ENCODE peak calls at places on chromosomes 11 and 22, in six cellular contexts. F is NB4; O is T-cell; X is H9; C is stimulated activated CD4-positive, alpha-beta T cell treated with anti-CD3 and anti-CD28 coated beads, Interleukin-15, amount 100 ng/mL, for 48 hours; E is omental fat pad. N is an unnamed sample.

GRCh38 chr11:19746081-19746480 is 33.4 kb downstream of the NAV2 start:
- DNase-seq in E (no peak), F (no peak), O (no peak), X (no peak), C (no peak), N (no peak)

GRCh38 chr11:119093951-119094815 is 7.5 kb downstream of the DPAGT1 start:
- DNase-seq in F (peak), C (no peak), X (no peak), E (no peak), O (no peak), N (no peak)

GRCh38 chr22:35651085-35651484 is 2.8 kb downstream of the APOL6 start:
- DNase-seq in F (no peak), O (no peak), E (no peak), C (no peak), X (peak), N (no peak)

GRCh38 chr11:127074151-127074761 is 73.7 kb upstream of the KIRREL3 start:
- DNase-seq in C (no peak), F (peak), E (no peak), O (no peak), X (peak), N (peak)

GRCh38 chr22:50186789-50187523 is 1.2 kb downstream of the TRABD start:
- DNase-seq in O (no peak), C (no peak), F (no peak), X (no peak), E (no peak), N (no peak)

GRCh38 chr11:93686812-93687211 is 25.3 kb downstream of the CEP295 start:
- DNase-seq in C (no peak), E (no peak), F (no peak), X (no peak), O (no peak), N (no peak)

GRCh38 chr11:46252373-46252914 is 25.0 kb upstream of the CREB3L1 start:
- DNase-seq in O (no peak), X (peak), E (no peak), F (no peak), C (no peak), N (peak)

GRCh38 chr22:38973289-38974169 is 8.6 kb upstream of the APOBEC3B start:
- DNase-seq in F (peak), X (peak), E (no peak), O (peak), C (peak), N (peak)

GRCh38 chr11:35579557-35580396 is 38.5 kb upstream of the FJX1 start:
- DNase-seq in E (no peak), F (peak), O (no peak), C (no peak), X (no peak), N (peak)

GRCh38 chr11:68380786-68381622 is 68.6 kb downstream of the LRP5 start:
- DNase-seq in C (no peak), E (no peak), O (no peak), F (no peak), X (no peak), N (no peak)

GRCh38 chr22:39103431-39103830 is 6.4 kb downstream of the APOBEC3H start:
- DNase-seq in E (no peak), F (no peak), X (no peak), O (no peak), C (no peak), N (no peak)

GRCh38 chr11:16780698-16781550 is 42.5 kb downstream of the C11orf58 start:
- DNase-seq in E (no peak), X (no peak), F (no peak), C (no peak), O (no peak), N (no peak)

GRCh38 chr11:65047581-65048422 is 6.8 kb downstream of the SAC3D1 start:
- DNase-seq in E (no peak), O (no peak), X (peak), C (no peak), F (no peak), N (no peak)

GRCh38 chr11:65041206-65042035 is at the start of gene SAC3D1:
- DNase-seq in C (peak), O (no peak), E (no peak), X (no peak), F (no peak), N (peak)

GRCh38 chr11:122007611-122008071 is 108.4 kb downstream of the BLID start:
- DNase-seq in F (no peak), C (no peak), O (no peak), X (no peak), E (no peak), N (peak)

GRCh38 chr11:104678408-104678807 is 219.9 kb downstream of the CASP12 start:
- DNase-seq in C (no peak), X (no peak), E (no peak), F (no peak), O (no peak), N (no peak)

GRCh38 chr11:9691865-9692264 is 28.0 kb downstream of the SWAP70 start:
- DNase-seq in E (no peak), C (no peak), F (peak), X (no peak), O (no peak), N (no peak)

GRCh38 chr11:24064309-24064903 is 432.4 kb upstream of the LUZP2 start:
- DNase-seq in O (no peak), E (no peak), X (no peak), C (no peak), F (no peak), N (no peak)

GRCh38 chr11:116421529-116422185 is 351.1 kb downstream of the BUD13 start:
- DNase-seq in C (no peak), X (no peak), F (no peak), E (no peak), O (no peak), N (no peak)

GRCh38 chr11:10943968-10944367 is 86.1 kb upstream of the ZBED5 start:
- DNase-seq in O (no peak), F (no peak), E (no peak), C (no peak), X (no peak), N (no peak)

GRCh38 chr11:25766332-25767015 is 565.5 kb upstream of the ANO3 start:
- DNase-seq in O (no peak), E (no peak), F (no peak), C (no peak), X (no peak), N (no peak)

GRCh38 chr11:6300325-6300724 is 20.0 kb downstream of the CAVIN3 start:
- DNase-seq in X (no peak), F (no peak), E (no peak), C (no peak), O (no peak), N (no peak)

GRCh38 chr11:115501895-115502589 is 2.2 kb downstream of the CADM1 start:
- DNase-seq in E (no peak), X (no peak), F (peak), C (no peak), O (no peak), N (no peak)

GRCh38 chr11:62599909-62600308 is 1.8 kb downstream of the MTA2 start:
- DNase-seq in F (no peak), O (no peak), X (no peak), E (no peak), C (no peak), N (no peak)

GRCh38 chr22:42799462-42800405 is 57.3 kb downstream of the ARFGAP3 start:
- DNase-seq in E (no peak), C (no peak), O (no peak), F (peak), X (peak), N (no peak)

GRCh38 chr11:2799881-2800654 is 85.5 kb downstream of the CDKN1C start:
- DNase-seq in F (no peak), E (peak), C (no peak), O (no peak), X (peak), N (no peak)

GRCh38 chr11:82523141-82523540 is 210.5 kb downstream of the FAM181B start:
- DNase-seq in O (no peak), E (no peak), F (no peak), X (peak), C (no peak), N (no peak)

GRCh38 chr11:119316729-119317591 is at the start of gene MCAM:
- DNase-seq in O (no peak), F (peak), X (peak), C (no peak), E (no peak), N (no peak)

GRCh38 chr22:47967841-47968240 is 1205.4 kb downstream of the TBC1D22A start:
- DNase-seq in X (no peak), E (no peak), O (no peak), F (no peak), C (no peak), N (no peak)

GRCh38 chr11:63892233-63892632 is 24.7 kb downstream of the RCOR2 start:
- DNase-seq in O (no peak), F (peak), X (no peak), C (no peak), E (no peak), N (no peak)

GRCh38 chr11:46930089-46930488 is 6.5 kb upstream of the CSTPP1 start:
- DNase-seq in F (peak), C (no peak), O (no peak), E (no peak), X (no peak), N (no peak)

GRCh38 chr11:9002920-9003572 is 755 bp downstream of the NRIP3 start:
- DNase-seq in F (peak), E (no peak), C (no peak), O (no peak), X (no peak), N (no peak)

N was measured in mucosa of gallbladder.